ENCODE peak calls at places on chromosomes 6 and 20, in nine cellular contexts. R is K562, C is astrocyte of the cerebellum, Q is epithelial cell of esophagus, Y is spleen, S is choroid plexus epithelial cell, W is foreskin fibroblast, O is upper lobe of right lung, G is cardiac muscle cell. X is an unnamed sample.

GRCh38 chr20:33668087-33668790 is 1.5 kb downstream of the ACTL10 start:
- DNase-seq in R (peak), C (no peak), Q (no peak), Y (peak), S (no peak), W (no peak), O (no peak), G (peak), X (no peak)

GRCh38 chr20:64211874-64212658 is 43.5 kb upstream of the PCMTD2 start:
- DNase-seq in R (no peak), C (no peak), Q (no peak), Y (no peak), S (no peak), W (no peak), O (peak), G (no peak), X (no peak)

GRCh38 chr6:3309391-3310050 is 50.8 kb downstream of the PSMG4 start:
- DNase-seq in R (no peak), C (no peak), Q (no peak), Y (peak), S (no peak), W (no peak), O (peak), G (no peak), X (no peak)

GRCh38 chr6:12962995-12963394 is 246.4 kb downstream of the PHACTR1 start:
- DNase-seq in R (no peak), C (no peak), Q (peak), Y (no peak), S (peak), W (peak), O (no peak), G (no peak), X (no peak)

GRCh38 chr6:166786704-166787293 is 159.7 kb upstream of the RPS6KA2 start:
- DNase-seq in R (peak), C (peak), Q (peak), Y (no peak), S (peak), W (peak), O (no peak), G (peak), X (peak)

GRCh38 chr6:111356551-111356950 is 126.5 kb downstream of the REV3L start:
- DNase-seq in R (no peak), C (no peak), Q (no peak), Y (no peak), S (no peak), W (no peak), O (no peak), G (no peak), X (no peak)

GRCh38 chr6:101783287-101783686 is 389.8 kb downstream of the GRIK2 start:
- DNase-seq in R (no peak), C (no peak), Q (no peak), Y (no peak), S (no peak), W (no peak), O (no peak), G (no peak), X (no peak)

GRCh38 chr20:44642203-44643153 is 9.0 kb downstream of the ADA start:
- DNase-seq in R (peak), C (peak), Q (peak), Y (peak), S (peak), W (peak), O (peak), G (peak), X (peak)

GRCh38 chr6:132712366-132712765 is 1.5 kb downstream of the VNN1 start:
- DNase-seq in R (no peak), C (no peak), Q (peak), Y (no peak), S (peak), W (peak), O (no peak), G (no peak), X (no peak)

GRCh38 chr20:10560681-10561080 is 113.1 kb downstream of the JAG1 start:
- DNase-seq in R (no peak), C (no peak), Q (no peak), Y (no peak), S (no peak), W (no peak), O (no peak), G (no peak), X (no peak)

GRCh38 chr20:45358282-45359068 is 4.5 kb upstream of the SYS1 start:
- DNase-seq in R (peak), C (peak), Q (no peak), Y (no peak), S (peak), W (peak), O (peak), G (no peak), X (peak)

GRCh38 chr6:118678866-118679265 is 27.5 kb upstream of the CEP85L start:
- DNase-seq in R (no peak), C (peak), Q (peak), Y (no peak), S (peak), W (peak), O (no peak), G (no peak), X (no peak)

GRCh38 chr6:156698239-156699016 is 78.8 kb upstream of the ARID1B start:
- DNase-seq in R (no peak), C (no peak), Q (no peak), Y (peak), S (no peak), W (no peak), O (no peak), G (no peak), X (no peak)

GRCh38 chr6:74534485-74535211 is 671.2 kb downstream of the COL12A1 start:
- DNase-seq in R (no peak), C (no peak), Q (peak), Y (no peak), S (peak), W (peak), O (no peak), G (no peak), X (peak)

GRCh38 chr6:97102152-97102790 is 177.7 kb downstream of the KLHL32 start:
- DNase-seq in R (no peak), C (no peak), Q (peak), Y (no peak), S (no peak), W (no peak), O (no peak), G (no peak), X (no peak)

GRCh38 chr20:46151936-46152335 is 33.8 kb downstream of the CD40 start:
- DNase-seq in R (peak), C (no peak), Q (no peak), Y (peak), S (no peak), W (no peak), O (no peak), G (no peak), X (no peak)

GRCh38 chr20:2741463-2741862 is 48.9 kb downstream of the EBF4 start:
- DNase-seq in R (no peak), C (no peak), Q (no peak), Y (no peak), S (no peak), W (no peak), O (no peak), G (no peak), X (no peak)

GRCh38 chr6:136103763-136104311 is 146.3 kb downstream of the MTFR2 start:
- DNase-seq in R (no peak), C (no peak), Q (no peak), Y (no peak), S (peak), W (peak), O (no peak), G (peak), X (no peak)

GRCh38 chr6:48117246-48117645 is 6.2 kb upstream of the PTCHD4 start:
- DNase-seq in R (no peak), C (no peak), Q (no peak), Y (no peak), S (no peak), W (no peak), O (no peak), G (no peak), X (no peak)

GRCh38 chr20:24632581-24632980 is 163.2 kb downstream of the SYNDIG1 start:
- DNase-seq in R (no peak), C (no peak), Q (no peak), Y (no peak), S (no peak), W (peak), O (no peak), G (no peak), X (no peak)

GRCh38 chr6:84524636-84525035 is 239.8 kb downstream of the TBX18 start:
- DNase-seq in R (no peak), C (no peak), Q (peak), Y (no peak), S (no peak), W (peak), O (no peak), G (peak), X (no peak)

GRCh38 chr6:139135578-139136545 is 982 bp downstream of the HECA start:
- DNase-seq in R (peak), C (no peak), Q (peak), Y (peak), S (peak), W (peak), O (peak), G (peak), X (no peak)

GRCh38 chr6:25601797-25602679 is 50.0 kb upstream of the SCGN start:
- DNase-seq in R (peak), C (peak), Q (peak), Y (no peak), S (peak), W (peak), O (no peak), G (peak), X (peak)

GRCh38 chr6:140001005-140001404 is 626.6 kb upstream of the CITED2 start:
- DNase-seq in R (no peak), C (no peak), Q (no peak), Y (no peak), S (peak), W (peak), O (no peak), G (no peak), X (no peak)

GRCh38 chr6:122620428-122620827 is 10.2 kb downstream of the PKIB start:
- DNase-seq in R (no peak), C (no peak), Q (no peak), Y (no peak), S (no peak), W (no peak), O (no peak), G (no peak), X (no peak)

GRCh38 chr20:63280929-63281545 is 8.4 kb downstream of the ARFGAP1 start:
- DNase-seq in R (no peak), C (no peak), Q (peak), Y (no peak), S (no peak), W (peak), O (no peak), G (no peak), X (no peak)

GRCh38 chr20:58719971-58720371 is 27.4 kb downstream of the NPEPL1 start:
- DNase-seq in R (no peak), C (no peak), Q (no peak), Y (peak), S (no peak), W (no peak), O (no peak), G (no peak), X (no peak)

GRCh38 chr20:41587956-41588355 is 30.2 kb downstream of the CHD6 start:
- DNase-seq in R (no peak), C (peak), Q (peak), Y (no peak), S (peak), W (peak), O (no peak), G (no peak), X (peak)

GRCh38 chr6:11126876-11127275 is 15.4 kb upstream of the ERVFRD-1 start:
- DNase-seq in R (no peak), C (peak), Q (peak), Y (no peak), S (no peak), W (peak), O (no peak), G (no peak), X (no peak)

GRCh38 chr6:17491416-17492142 is 98.2 kb downstream of the CAP2 start:
- DNase-seq in R (no peak), C (no peak), Q (no peak), Y (no peak), S (no peak), W (no peak), O (no peak), G (no peak), X (no peak)

GRCh38 chr6:1757133-1757532 is 147.4 kb downstream of the FOXC1 start:
- DNase-seq in R (no peak), C (no peak), Q (no peak), Y (no peak), S (no peak), W (no peak), O (no peak), G (no peak), X (no peak)

GRCh38 chr20:63457737-63458136 is 14.7 kb downstream of the KCNQ2 start:
- DNase-seq in R (no peak), C (no peak), Q (peak), Y (peak), S (no peak), W (peak), O (no peak), G (no peak), X (no peak)

GRCh38 chr6:100230976-100231316 is 233.8 kb downstream of the SIM1 start:
- DNase-seq in R (no peak), C (no peak), Q (peak), Y (no peak), S (no peak), W (peak), O (no peak), G (no peak), X (no peak)

GRCh38 chr20:58208944-58209343 is 19.5 kb downstream of the ANKRD60 start:
- DNase-seq in R (no peak), C (no peak), Q (no peak), Y (no peak), S (no peak), W (no peak), O (no peak), G (no peak), X (no peak)

GRCh38 chr6:127466416-127466815 is 7.2 kb upstream of the KIAA0408 start:
- DNase-seq in R (no peak), C (no peak), Q (no peak), Y (no peak), S (no peak), W (no peak), O (no peak), G (no peak), X (no peak)

GRCh38 chr6:127464161-127464880 is 5.1 kb upstream of the KIAA0408 start:
- DNase-seq in R (no peak), C (peak), Q (no peak), Y (no peak), S (peak), W (peak), O (no peak), G (no peak), X (peak)

GRCh38 chr6:127462391-127462790 is 3.2 kb upstream of the KIAA0408 start:
- DNase-seq in R (no peak), C (no peak), Q (no peak), Y (no peak), S (no peak), W (peak), O (no peak), G (peak), X (no peak)

GRCh38 chr6:127463056-127463455 is 3.9 kb upstream of the KIAA0408 start:
- DNase-seq in R (no peak), C (no peak), Q (no peak), Y (no peak), S (peak), W (peak), O (no peak), G (no peak), X (no peak)

GRCh38 chr6:127464881-127465459 is 5.8 kb upstream of the KIAA0408 start:
- DNase-seq in R (peak), C (peak), Q (peak), Y (no peak), S (peak), W (peak), O (peak), G (peak), X (no peak)
- H3K4me3 ChIP-seq in R (no peak), C (no peak), Q (no peak), Y (no peak), S (no peak), W (no peak), O (no peak), G (no peak), X (no peak)

GRCh38 chr20:47782920-47783552 is 2.2 kb downstream of the SULF2 start:
- DNase-seq in R (no peak), C (no peak), Q (no peak), Y (no peak), S (no peak), W (no peak), O (no peak), G (no peak), X (no peak)
- TF ChIP-seq CTCF in R (no peak), C (no peak), Q (no peak), Y (no peak), S (no peak), W (no peak), O (no peak), G (no peak), X (no peak)

DNA sequence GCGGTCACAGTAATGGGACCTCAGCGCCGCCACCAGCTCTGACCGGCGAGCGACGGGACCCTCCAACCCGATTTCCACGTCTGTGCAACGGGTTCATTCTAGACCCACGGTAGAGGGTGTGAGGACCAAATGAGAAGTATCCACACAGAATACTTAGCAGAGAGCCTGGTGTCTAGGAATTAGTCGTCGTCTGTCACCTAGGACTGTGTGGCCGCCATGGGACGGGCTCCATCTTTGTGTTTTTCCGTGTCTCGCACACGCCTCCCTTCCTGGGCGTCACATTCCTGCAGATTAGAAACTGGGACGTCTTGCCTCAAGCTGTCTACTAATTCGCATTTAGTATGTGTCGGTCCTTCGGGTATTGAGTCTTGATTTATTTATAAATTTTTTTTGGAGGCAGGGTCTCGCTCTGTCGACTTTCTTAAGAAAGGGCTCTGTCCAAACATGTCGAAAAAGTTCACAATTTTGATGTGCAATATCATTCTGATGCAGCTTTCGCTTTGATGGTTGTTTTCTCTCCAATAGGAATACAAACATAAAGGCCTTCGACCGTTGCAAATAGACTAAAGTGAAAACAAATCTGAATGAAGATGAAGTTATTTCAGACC is 562 bp downstream of the MGME1 start:
- DNase-seq in R (peak), C (no peak), Q (peak), Y (no peak), S (peak), W (peak), O (no peak), G (peak), X (no peak)
- H3K4me3 ChIP-seq in R (peak), C (peak), Q (peak), Y (peak), S (peak), W (peak), O (peak), G (peak), X (peak)

GRCh38 chr20:17504898-17505663 is 26.1 kb downstream of the BFSP1 start:
- DNase-seq in R (peak), C (peak), Q (peak), Y (peak), S (peak), W (peak), O (peak), G (peak), X (no peak)
- TF ChIP-seq CTCF in R (peak), C (peak), Q (peak), Y (peak), S (peak), W (peak), O (peak), G (peak), X (peak)